ENCODE peak calls at places on chromosomes 4 and X, in four cellular contexts. M, I, W and L are unnamed samples.

GRCh38 chrX:133531012-133531411 is 115.7 kb upstream of the GPC4 start:
- ATAC-seq in M (no peak), I (no peak), W (no peak), L (peak)

GRCh38 chr4:152464030-152464823 is 71.7 kb downstream of the FBXW7 start:
- ATAC-seq in W (peak), I (no peak), M (no peak), L (no peak)

GRCh38 chr4:6563935-6564645 is 10.9 kb upstream of the MAN2B2 start:
- ATAC-seq in M (no peak), W (no peak), I (no peak), L (no peak)

GRCh38 chrX:2145672-2146412 is 354.9 kb downstream of the DHRSX start:
- ATAC-seq in M (no peak), I (no peak), W (no peak), L (no peak)

GRCh38 chrX:1210844-1211243 is 1.6 kb downstream of the CRLF2 start:
- ATAC-seq in W (no peak), I (no peak), M (no peak), L (no peak)

GRCh38 chr4:142408003-142408441 is 438.1 kb downstream of the INPP4B start:
- ATAC-seq in M (no peak), I (no peak), W (no peak), L (no peak)

GRCh38 chr4:146415829-146416228 is 105.9 kb downstream of the SLC10A7 start:
- ATAC-seq in I (no peak), W (peak), M (no peak), L (no peak)

GRCh38 chr4:168498259-168498658 is 1.4 kb downstream of the PALLD start:
- ATAC-seq in W (no peak), M (peak), I (no peak), L (no peak)

GRCh38 chr4:80309301-80310004 is 26.1 kb upstream of the CFAP299 start:
- ATAC-seq in I (no peak), W (no peak), M (no peak), L (no peak)

GRCh38 chr4:8244001-8244757 is 25.4 kb upstream of the HTRA3 start:
- ATAC-seq in W (no peak), M (no peak), I (no peak), L (no peak)

GRCh38 chrX:53716328-53717088 is 30.0 kb upstream of the HUWE1 start:
- ATAC-seq in W (no peak), M (no peak), I (peak), L (no peak)